ENCODE peak calls at places on chromosomes 1 and 21, in nine cellular contexts. D is body of pancreas, N is brain microvascular endothelial cell, B is IMR-90, K is fibroblast of mammary gland, P is adipocyte, O is mesenchymal stem cell, G is AG09309, E is endodermal cell. Y is an unnamed sample.

GRCh38 chr1:24551290-24551859 is 4.5 kb upstream of the NCMAP start:
- DNase-seq in D (peak; percentile 62), N (no peak), B (no peak), K (no peak), P (no peak), O (no peak), G (no peak), E (peak; percentile 63), Y (no peak)

GRCh38 chr1:2384941-2385481 is 6.3 kb downstream of the MORN1 start:
- DNase-seq in D (no peak), N (no peak), B (no peak), K (no peak), P (no peak), O (no peak), G (no peak), E (no peak), Y (no peak)

GRCh38 chr1:27656157-27656893 is 15.7 kb downstream of the IFI6 start:
- DNase-seq in D (no peak), N (peak; percentile 53), B (peak; percentile 77), K (peak; percentile 88), P (peak; percentile 52), O (peak; percentile 67), G (no peak), E (peak; percentile 93), Y (peak; percentile 83)

GRCh38 chr1:181094813-181095212 is 6.3 kb downstream of the IER5 start:
- DNase-seq in D (peak; percentile 32), N (peak; percentile 88), B (peak; percentile 91), K (peak; percentile 95), P (peak; percentile 93), O (peak; percentile 85), G (peak; percentile 83), E (no peak), Y (peak; percentile 89)

GRCh38 chr1:111789077-111789476 is 33.4 kb downstream of the DDX20 start:
- DNase-seq in D (no peak), N (no peak), B (no peak), K (peak; percentile 27), P (peak; percentile 72), O (no peak), G (peak; percentile 8), E (peak; percentile 41), Y (no peak)

GRCh38 chr1:45340816-45341215 is 576 bp upstream of the MUTYH start:
- DNase-seq in D (no peak), N (no peak), B (no peak), K (no peak), P (no peak), O (no peak), G (no peak), E (no peak), Y (no peak)

GRCh38 chr1:172292840-172293239 is 127.6 kb upstream of the C1orf105 start:
- DNase-seq in D (no peak), N (no peak), B (no peak), K (no peak), P (no peak), O (no peak), G (no peak), E (no peak), Y (no peak)

GRCh38 chr21:37571442-37571841 is 204.9 kb downstream of the DYRK1A start:
- DNase-seq in D (no peak), N (no peak), B (no peak), K (no peak), P (no peak), O (no peak), G (no peak), E (no peak), Y (no peak)

GRCh38 chr1:3001471-3002348 is 19.6 kb upstream of the ACTRT2 start:
- DNase-seq in D (no peak), N (no peak), B (no peak), K (no peak), P (no peak), O (no peak), G (no peak), E (no peak), Y (no peak)

GRCh38 chr1:48071513-48071912 is 74.3 kb upstream of the TRABD2B start:
- DNase-seq in D (no peak), N (no peak), B (no peak), K (no peak), P (no peak), O (no peak), G (no peak), E (peak; percentile 16), Y (no peak)

GRCh38 chr1:229883504-229884200 is 183.4 kb upstream of the GALNT2 start:
- DNase-seq in D (no peak), N (no peak), B (no peak), K (no peak), P (no peak), O (no peak), G (no peak), E (peak; percentile 22), Y (no peak)

GRCh38 chr1:26696645-26697440 is 1.0 kb downstream of the ARID1A start:
- DNase-seq in D (peak; percentile 47), N (no peak), B (no peak), K (no peak), P (peak; percentile 57), O (peak; percentile 35), G (no peak), E (peak; percentile 64), Y (no peak)

GRCh38 chr1:171654705-171655214 is 2.3 kb upstream of the MYOC start:
- DNase-seq in D (no peak), N (no peak), B (no peak), K (peak; percentile 30), P (peak; percentile 17), O (peak; percentile 6), G (no peak), E (no peak), Y (no peak)

GRCh38 chr1:13585599-13585965 is 1.9 kb downstream of the PDPN start:
- DNase-seq in D (no peak), N (no peak), B (no peak), K (no peak), P (no peak), O (no peak), G (no peak), E (peak; percentile 68), Y (no peak)

GRCh38 chr1:26189751-26190275 is 589 bp upstream of the CATSPER4 start:
- DNase-seq in D (no peak), N (no peak), B (no peak), K (no peak), P (no peak), O (no peak), G (no peak), E (no peak), Y (no peak)

GRCh38 chr1:168236836-168237611 is 11.2 kb downstream of the SFT2D2 start:
- DNase-seq in D (no peak), N (no peak), B (no peak), K (peak; percentile 69), P (no peak), O (no peak), G (no peak), E (no peak), Y (no peak)

GRCh38 chr1:20658166-20658915 is 2.8 kb downstream of the DDOST start:
- DNase-seq in D (no peak), N (no peak), B (no peak), K (no peak), P (no peak), O (no peak), G (no peak), E (peak; percentile 17), Y (no peak)

GRCh38 chr21:40846566-40847411 is at the start of gene DSCAM:
- DNase-seq in D (no peak), N (no peak), B (no peak), K (no peak), P (peak; percentile 46), O (no peak), G (no peak), E (peak; percentile 86), Y (no peak)
- H3K4me3 ChIP-seq in D (no peak within 1 kb of the TSS), N (no peak within 1 kb of the TSS), B (peak within 1 kb of the TSS; percentile 31), K (no peak within 1 kb of the TSS), P (no peak within 1 kb of the TSS), O (no peak within 1 kb of the TSS), G (no peak within 1 kb of the TSS), E (peak within 1 kb of the TSS; percentile 70), Y (peak within 1 kb of the TSS; percentile 15)

DNA sequence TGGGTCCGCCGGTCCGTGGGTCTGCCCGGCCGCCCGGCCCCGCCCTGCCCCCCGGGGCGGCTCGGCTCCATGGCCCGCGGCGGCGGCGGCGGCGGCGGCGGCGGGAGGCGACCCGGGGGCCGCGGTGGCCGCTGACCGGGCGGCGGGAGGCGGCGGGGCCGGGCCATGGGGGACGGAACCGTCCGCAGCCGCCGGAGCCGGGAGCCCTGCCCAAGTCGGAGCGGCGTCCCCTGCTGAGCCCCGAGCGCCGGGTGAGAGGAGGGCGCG is 184 bp downstream of the B4GALT2 start:
- DNase-seq in D (no peak), N (no peak), B (no peak), K (no peak), P (no peak), O (no peak), G (no peak), E (no peak), Y (no peak)
- H3K4me3 ChIP-seq in D (peak overlapping the region; percentile 52), N (peak overlapping the region; percentile 72), B (peak overlapping the region; percentile 72), K (peak overlapping the region; percentile 66), P (peak overlapping the region; percentile 84), O (peak overlapping the region; percentile 73), G (peak overlapping the region; percentile 49), E (peak overlapping the region; percentile 85), Y (peak overlapping the region; percentile 59)

GRCh38 chr1:7562729-7563605 is 208.1 kb upstream of the VAMP3 start:
- DNase-seq in D (no peak), N (no peak), B (no peak), K (no peak), P (no peak), O (no peak), G (no peak), E (no peak), Y (no peak)
- H3K4me3 ChIP-seq in D (no peak overlapping the region), N (no peak overlapping the region), B (no peak overlapping the region), K (no peak overlapping the region), P (no peak overlapping the region), O (no peak overlapping the region), G (no peak overlapping the region), E (no peak overlapping the region), Y (no peak overlapping the region)

GRCh38 chr21:28729887-28730286 is 262.8 kb downstream of the LTN1 start:
- DNase-seq in D (no peak), N (no peak), B (no peak), K (no peak), P (no peak), O (no peak), G (no peak), E (no peak), Y (no peak)
- H3K4me3 ChIP-seq in D (no peak overlapping the region), N (no peak overlapping the region), B (no peak overlapping the region), K (no peak overlapping the region), P (no peak overlapping the region), O (no peak overlapping the region), G (no peak overlapping the region), E (no peak overlapping the region), Y (no peak overlapping the region)

Y was measured in astrocyte of the spinal cord.